ENCODE peak calls at places on chromosomes 4 and X, in five cellular contexts. One of them, this sample, is unnamed.

GRCh38 chr4:173511787-173512361 is 18.2 kb downstream of the HAND2 start:
- DNase-seq in pancreas: no peak
- DNase-seq in CD4-positive, alpha-beta memory T cell: no peak
- DNase-seq in fibroblast of pulmonary artery: no peak
- DNase-seq in brain microvascular endothelial cell: no peak
- DNase-seq in this sample: no peak

GRCh38 chr4:53141308-53141707 is 224.6 kb downstream of the SCFD2 start:
- DNase-seq in pancreas: no peak
- DNase-seq in CD4-positive, alpha-beta memory T cell: no peak
- DNase-seq in fibroblast of pulmonary artery: peak
- DNase-seq in brain microvascular endothelial cell: no peak
- DNase-seq in this sample: no peak

GRCh38 chrX:133608406-133608805 is 193.1 kb upstream of the GPC4 start:
- DNase-seq in pancreas: no peak
- DNase-seq in CD4-positive, alpha-beta memory T cell: no peak
- DNase-seq in fibroblast of pulmonary artery: peak
- DNase-seq in brain microvascular endothelial cell: no peak
- DNase-seq in this sample: peak

GRCh38 chrX:44155126-44155525 is 181.9 kb upstream of the NDP start:
- DNase-seq in pancreas: no peak
- DNase-seq in CD4-positive, alpha-beta memory T cell: no peak
- DNase-seq in fibroblast of pulmonary artery: no peak
- DNase-seq in brain microvascular endothelial cell: no peak
- DNase-seq in this sample: no peak

GRCh38 chrX:78650906-78651437 is 8.2 kb downstream of the RTL3 start:
- DNase-seq in pancreas: no peak
- DNase-seq in CD4-positive, alpha-beta memory T cell: no peak
- DNase-seq in fibroblast of pulmonary artery: peak
- DNase-seq in brain microvascular endothelial cell: peak
- DNase-seq in this sample: peak

GRCh38 chrX:110194977-110195376 is 122.9 kb downstream of the AMMECR1 start:
- DNase-seq in pancreas: no peak
- DNase-seq in CD4-positive, alpha-beta memory T cell: no peak
- DNase-seq in fibroblast of pulmonary artery: no peak
- DNase-seq in brain microvascular endothelial cell: no peak
- DNase-seq in this sample: no peak

GRCh38 chrX:8873102-8873501 is 71.9 kb upstream of the FAM9A start:
- DNase-seq in pancreas: no peak
- DNase-seq in CD4-positive, alpha-beta memory T cell: no peak
- DNase-seq in fibroblast of pulmonary artery: no peak
- DNase-seq in brain microvascular endothelial cell: no peak
- DNase-seq in this sample: no peak

GRCh38 chr4:7635971-7636508 is 201.3 kb upstream of the PSAPL1 start:
- DNase-seq in pancreas: no peak
- DNase-seq in CD4-positive, alpha-beta memory T cell: no peak
- DNase-seq in fibroblast of pulmonary artery: no peak
- DNase-seq in brain microvascular endothelial cell: no peak
- DNase-seq in this sample: no peak

GRCh38 chrX:116272881-116273280 is 102.3 kb downstream of the AGTR2 start:
- DNase-seq in pancreas: no peak
- DNase-seq in CD4-positive, alpha-beta memory T cell: no peak
- DNase-seq in fibroblast of pulmonary artery: peak
- DNase-seq in brain microvascular endothelial cell: no peak
- DNase-seq in this sample: no peak

GRCh38 chr4:1711055-1711905 is 839 bp downstream of the SLBP start:
- DNase-seq in pancreas: peak
- DNase-seq in CD4-positive, alpha-beta memory T cell: peak
- DNase-seq in fibroblast of pulmonary artery: peak
- DNase-seq in brain microvascular endothelial cell: peak
- DNase-seq in this sample: peak

GRCh38 chrX:70970482-70970999 is 39.6 kb upstream of the SLC7A3 start:
- DNase-seq in pancreas: no peak
- DNase-seq in CD4-positive, alpha-beta memory T cell: no peak
- DNase-seq in fibroblast of pulmonary artery: peak
- DNase-seq in brain microvascular endothelial cell: no peak
- DNase-seq in this sample: peak

GRCh38 chr4:159239534-159239933 is 136.7 kb downstream of the RAPGEF2 start:
- DNase-seq in pancreas: no peak
- DNase-seq in CD4-positive, alpha-beta memory T cell: no peak
- DNase-seq in fibroblast of pulmonary artery: no peak
- DNase-seq in brain microvascular endothelial cell: no peak
- DNase-seq in this sample: no peak

GRCh38 chr4:74094227-74094626 is 4.8 kb downstream of the CXCL2 start:
- DNase-seq in pancreas: no peak
- DNase-seq in CD4-positive, alpha-beta memory T cell: no peak
- DNase-seq in fibroblast of pulmonary artery: peak
- DNase-seq in brain microvascular endothelial cell: no peak
- DNase-seq in this sample: no peak

GRCh38 chrX:727738-728621 is 97.4 kb downstream of the SHOX start:
- DNase-seq in pancreas: no peak
- DNase-seq in CD4-positive, alpha-beta memory T cell: no peak
- DNase-seq in fibroblast of pulmonary artery: no peak
- DNase-seq in brain microvascular endothelial cell: no peak
- DNase-seq in this sample: no peak

GRCh38 chr4:56271121-56271520 is 116.2 kb downstream of the AASDH start:
- DNase-seq in pancreas: no peak
- DNase-seq in CD4-positive, alpha-beta memory T cell: no peak
- DNase-seq in fibroblast of pulmonary artery: peak
- DNase-seq in brain microvascular endothelial cell: no peak
- DNase-seq in this sample: no peak

This sample was measured in astrocyte of the spinal cord.